ENCODE peak calls at places on chromosome 12, in seven cellular contexts. K is IMR-90, O is CMK, X is RWPE1, Y is AG09309, I is smooth muscle cell of the brain vasculature, Q is right lobe of liver. G is an unnamed sample.

GRCh38 chr12:61311413-61311812 is 948.8 kb upstream of the USP15 start:
- DNase-seq in K (no peak), O (no peak), X (no peak), Y (no peak), I (no peak), Q (no peak), G (no peak)

GRCh38 chr12:94922561-94922960 is 80.9 kb downstream of the NDUFA12 start:
- DNase-seq in K (no peak), O (no peak), X (no peak), Y (no peak), I (peak; percentile 6), Q (no peak), G (no peak)

GRCh38 chr12:5429741-5430557 is 2.0 kb upstream of the NTF3 start:
- DNase-seq in K (no peak), O (no peak), X (no peak), Y (no peak), I (no peak), Q (no peak), G (no peak)

GRCh38 chr12:69405466-69405865 is 45.9 kb downstream of the YEATS4 start:
- DNase-seq in K (peak; percentile 98), O (no peak), X (peak; percentile 80), Y (peak; percentile 88), I (peak; percentile 73), Q (no peak), G (peak; percentile 92)

GRCh38 chr12:42744539-42745156 is 155.1 kb upstream of the PRICKLE1 start:
- DNase-seq in K (no peak), O (no peak), X (no peak), Y (peak; percentile 74), I (no peak), Q (no peak), G (peak; percentile 32)

GRCh38 chr12:48671231-48671856 is 10.7 kb downstream of the KANSL2 start:
- DNase-seq in K (peak; percentile 67), O (no peak), X (peak; percentile 62), Y (no peak), I (no peak), Q (no peak), G (peak; percentile 40)

GRCh38 chr12:3253682-3254275 is 176.6 kb downstream of the TSPAN9 start:
- DNase-seq in K (no peak), O (no peak), X (no peak), Y (no peak), I (no peak), Q (no peak), G (no peak)

GRCh38 chr12:93536766-93537515 is 35.5 kb upstream of the SOCS2 start:
- DNase-seq in K (peak; percentile 23), O (no peak), X (no peak), Y (no peak), I (no peak), Q (no peak), G (peak; percentile 66)

GRCh38 chr12:122880668-122881067 is 15.3 kb downstream of the VPS37B start:
- DNase-seq in K (peak; percentile 51), O (no peak), X (no peak), Y (no peak), I (no peak), Q (no peak), G (peak; percentile 27)

GRCh38 chr12:16603916-16604575 is 1.9 kb downstream of the LMO3 start:
- DNase-seq in K (no peak), O (no peak), X (no peak), Y (no peak), I (no peak), Q (no peak), G (no peak)

GRCh38 chr12:113088971-113089756 is 32.6 kb downstream of the DTX1 start:
- DNase-seq in K (no peak), O (no peak), X (no peak), Y (no peak), I (no peak), Q (no peak), G (no peak)

GRCh38 chr12:4621511-4621910 is 27.3 kb downstream of the AKAP3 start:
- DNase-seq in K (no peak), O (no peak), X (no peak), Y (no peak), I (no peak), Q (no peak), G (no peak)

GRCh38 chr12:27843714-27844245 is 63.7 kb upstream of the MANSC4 start:
- DNase-seq in K (peak; percentile 84), O (peak; percentile 82), X (no peak), Y (no peak), I (no peak), Q (no peak), G (no peak)

GRCh38 chr12:131865196-131865875 is 29.1 kb upstream of the ULK1 start:
- DNase-seq in K (peak; percentile 30), O (no peak), X (peak; percentile 84), Y (no peak), I (no peak), Q (no peak), G (no peak)

GRCh38 chr12:114476159-114476558 is 70.2 kb upstream of the TBX5 start:
- DNase-seq in K (peak; percentile 66), O (no peak), X (no peak), Y (no peak), I (no peak), Q (no peak), G (peak; percentile 73)

GRCh38 chr12:4274396-4274959 is 916 bp downstream of the CCND2 start:
- DNase-seq in K (no peak), O (no peak), X (peak; percentile 27), Y (no peak), I (no peak), Q (no peak), G (no peak)

GRCh38 chr12:43271659-43272058 is 280.3 kb downstream of the ADAMTS20 start:
- DNase-seq in K (no peak), O (no peak), X (no peak), Y (no peak), I (no peak), Q (no peak), G (no peak)

GRCh38 chr12:104866286-104866685 is 91.8 kb downstream of the SLC41A2 start:
- DNase-seq in K (peak; percentile 70), O (no peak), X (no peak), Y (peak; percentile 33), I (peak; percentile 35), Q (no peak), G (peak; percentile 33)

GRCh38 chr12:104598342-104599271 is 141.9 kb downstream of the CHST11 start:
- DNase-seq in K (no peak), O (peak; percentile 96), X (no peak), Y (no peak), I (no peak), Q (no peak), G (no peak)

GRCh38 chr12:88726806-88727722 is 146.8 kb upstream of the KITLG start:
- DNase-seq in K (peak; percentile 83), O (no peak), X (peak; percentile 8), Y (no peak), I (no peak), Q (no peak), G (peak; percentile 63)

GRCh38 chr12:19489168-19489567 is 49.9 kb downstream of the AEBP2 start:
- DNase-seq in K (no peak), O (no peak), X (no peak), Y (no peak), I (no peak), Q (no peak), G (no peak)

GRCh38 chr12:27966870-27967269 is 5.7 kb downstream of the PTHLH start:
- DNase-seq in K (peak; percentile 99), O (no peak), X (peak; percentile 92), Y (peak; percentile 91), I (peak; percentile 57), Q (no peak), G (peak; percentile 93)

GRCh38 chr12:130456375-130457199 is 118.9 kb downstream of the PIWIL1 start:
- DNase-seq in K (no peak), O (no peak), X (no peak), Y (no peak), I (no peak), Q (no peak), G (no peak)

GRCh38 chr12:117603316-117604113 is 242.1 kb upstream of the NOS1 start:
- DNase-seq in K (no peak), O (no peak), X (no peak), Y (no peak), I (no peak), Q (no peak), G (no peak)

GRCh38 chr12:83827193-83827592 is 1085.4 kb downstream of the SLC6A15 start:
- DNase-seq in K (no peak), O (no peak), X (no peak), Y (no peak), I (no peak), Q (no peak), G (no peak)

GRCh38 chr12:124721501-124722154 is 142.0 kb downstream of the SCARB1 start:
- DNase-seq in K (peak; percentile 16), O (no peak), X (no peak), Y (no peak), I (no peak), Q (no peak), G (no peak)

GRCh38 chr12:11877869-11878780 is 192.6 kb upstream of the BCL2L14 start:
- DNase-seq in K (peak; percentile 80), O (no peak), X (peak; percentile 77), Y (peak; percentile 34), I (no peak), Q (no peak), G (peak; percentile 70)

GRCh38 chr12:56528836-56529235 is 7.2 kb downstream of the RBMS2 start:
- DNase-seq in K (peak; percentile 55), O (no peak), X (no peak), Y (no peak), I (no peak), Q (no peak), G (no peak)

GRCh38 chr12:5085896-5086295 is 42.2 kb downstream of the KCNA5 start:
- DNase-seq in K (peak; percentile 97), O (no peak), X (no peak), Y (peak; percentile 94), I (peak; percentile 66), Q (no peak), G (peak; percentile 91)

GRCh38 chr12:16294589-16294988 is 17.1 kb upstream of the SLC15A5 start:
- DNase-seq in K (no peak), O (no peak), X (no peak), Y (no peak), I (no peak), Q (no peak), G (no peak)

GRCh38 chr12:41699658-41700057 is 445.0 kb downstream of the GXYLT1 start:
- DNase-seq in K (no peak), O (no peak), X (no peak), Y (no peak), I (no peak), Q (no peak), G (no peak)

GRCh38 chr12:65279387-65280112 is 1.1 kb downstream of the MSRB3 start:
- DNase-seq in K (peak; percentile 15), O (no peak), X (no peak), Y (no peak), I (no peak), Q (no peak), G (no peak)

GRCh38 chr12:7091660-7092228 is 501 bp downstream of the C1R start:
- DNase-seq in K (no peak), O (no peak), X (no peak), Y (no peak), I (no peak), Q (peak; percentile 90), G (no peak)

GRCh38 chr12:91419809-91420208 is 237.2 kb upstream of the DCN start:
- DNase-seq in K (no peak), O (no peak), X (no peak), Y (no peak), I (no peak), Q (no peak), G (no peak)

GRCh38 chr12:72271401-72271740 is 799 bp upstream of the TRHDE start:
- DNase-seq in K (peak; percentile 63), O (no peak), X (no peak), Y (no peak), I (no peak), Q (peak; percentile 46), G (peak; percentile 45)

GRCh38 chr12:33706927-33707326 is 267.3 kb upstream of the SYT10 start:
- DNase-seq in K (no peak), O (no peak), X (no peak), Y (no peak), I (no peak), Q (no peak), G (no peak)

GRCh38 chr12:109191621-109192250 is 75.3 kb downstream of the ACACB start:
- DNase-seq in K (no peak), O (no peak), X (peak; percentile 59), Y (no peak), I (no peak), Q (peak; percentile 31), G (no peak)

GRCh38 chr12:29155079-29155478 is 6.0 kb downstream of the FAR2 start:
- DNase-seq in K (no peak), O (no peak), X (no peak), Y (no peak), I (no peak), Q (no peak), G (no peak)

G was measured in HFFc6.